ENCODE peak calls at places on chromosomes 4 and X, in ten cellular contexts. I is CD8-positive, alpha-beta T cell; O is choroid plexus epithelial cell; P is A549; V is endothelial cell; T is GM13977; Y is progenitor cell of endocrine pancreas; W is sigmoid colon; Z is mesothelial cell of epicardium; J is astrocyte of the spinal cord. S is an unnamed sample.

GRCh38 chr4:85824166-85824945 is 349.4 kb downstream of the ARHGAP24 start:
- DNase-seq in I (no peak), O (no peak), P (no peak), V (no peak), T (no peak), Y (no peak), W (no peak), Z (no peak), J (peak; percentile 6), S (no peak)

GRCh38 chrX:68892651-68893050 is 63.8 kb downstream of the EFNB1 start:
- DNase-seq in I (no peak), O (no peak), P (no peak), V (no peak), T (no peak), Y (no peak), W (no peak), Z (no peak), J (no peak), S (no peak)

GRCh38 chrX:1097328-1097727 is 115.1 kb downstream of the CRLF2 start:
- DNase-seq in I (no peak), O (no peak), P (no peak), V (no peak), T (no peak), Y (no peak), W (no peak), Z (no peak), J (no peak), S (no peak)

GRCh38 chr4:13704020-13704419 is 76.5 kb upstream of the BOD1L1 start:
- DNase-seq in I (no peak), O (no peak), P (no peak), V (no peak), T (no peak), Y (no peak), W (no peak), Z (no peak), J (no peak), S (no peak)

GRCh38 chr4:61374612-61374920 is 174.4 kb downstream of the ADGRL3 start:
- DNase-seq in I (no peak), O (peak; percentile 74), P (no peak), V (no peak), T (no peak), Y (no peak), W (no peak), Z (no peak), J (peak; percentile 69), S (no peak)

GRCh38 chr4:115873048-115873447 is 759.6 kb upstream of the NDST4 start:
- DNase-seq in I (no peak), O (no peak), P (no peak), V (no peak), T (no peak), Y (no peak), W (no peak), Z (no peak), J (no peak), S (no peak)

GRCh38 chr4:185728886-185729285 is 83.1 kb downstream of the SORBS2 start:
- DNase-seq in I (no peak), O (no peak), P (no peak), V (no peak), T (no peak), Y (no peak), W (no peak), Z (no peak), J (no peak), S (no peak)

GRCh38 chr4:60926624-60927023 is 273.5 kb upstream of the ADGRL3 start:
- DNase-seq in I (no peak), O (no peak), P (no peak), V (no peak), T (no peak), Y (no peak), W (no peak), Z (no peak), J (no peak), S (no peak)

GRCh38 chrX:130975947-130976346 is 72.9 kb upstream of the ENOX2 start:
- DNase-seq in I (no peak), O (peak; percentile 69), P (peak; percentile 57), V (peak; percentile 28), T (peak; percentile 32), Y (peak; percentile 29), W (no peak), Z (no peak), J (peak; percentile 62), S (no peak)

GRCh38 chr4:173357939-173358338 is 12.8 kb upstream of the SAP30 start:
- DNase-seq in I (no peak), O (no peak), P (no peak), V (no peak), T (no peak), Y (no peak), W (no peak), Z (no peak), J (no peak), S (no peak)

GRCh38 chr4:36241771-36242170 is 2.5 kb downstream of the ARAP2 start:
- DNase-seq in I (no peak), O (no peak), P (no peak), V (no peak), T (peak; percentile 67), Y (no peak), W (no peak), Z (no peak), J (peak; percentile 7), S (no peak)

GRCh38 chr4:1726146-1726934 is 5.0 kb downstream of the TACC3 start:
- DNase-seq in I (peak; percentile 87), O (peak; percentile 84), P (peak; percentile 84), V (peak; percentile 96), T (peak; percentile 86), Y (peak; percentile 91), W (peak; percentile 91), Z (peak; percentile 80), J (peak; percentile 86), S (peak; percentile 85)

GRCh38 chr4:186657766-186658165 is 65.9 kb downstream of the FAT1 start:
- DNase-seq in I (no peak), O (peak; percentile 16), P (no peak), V (no peak), T (no peak), Y (no peak), W (no peak), Z (no peak), J (peak; percentile 57), S (no peak)

GRCh38 chrX:53048169-53049126 is at the start of gene GPR173:
- DNase-seq in I (no peak), O (peak; percentile 64), P (no peak), V (peak; percentile 15), T (no peak), Y (peak; percentile 27), W (peak; percentile 76), Z (no peak), J (peak; percentile 78), S (no peak)

GRCh38 chrX:115553171-115553570 is 7.8 kb upstream of the PLS3 start:
- DNase-seq in I (no peak), O (no peak), P (no peak), V (no peak), T (no peak), Y (no peak), W (no peak), Z (no peak), J (no peak), S (no peak)

GRCh38 chrX:153667281-153667831 is 6.3 kb downstream of the PNCK start:
- DNase-seq in I (no peak), O (no peak), P (no peak), V (no peak), T (no peak), Y (no peak), W (peak; percentile 57), Z (no peak), J (no peak), S (no peak)

GRCh38 chr4:110195561-110196205 is 2.7 kb downstream of the ELOVL6 start:
- DNase-seq in I (no peak), O (peak; percentile 29), P (no peak), V (no peak), T (peak; percentile 34), Y (no peak), W (no peak), Z (no peak), J (peak; percentile 17), S (no peak)

GRCh38 chr4:152327606-152328453 is 208.1 kb downstream of the FBXW7 start:
- DNase-seq in I (no peak), O (no peak), P (no peak), V (no peak), T (no peak), Y (no peak), W (no peak), Z (no peak), J (no peak), S (no peak)

GRCh38 chrX:19373034-19373891 is 29.5 kb downstream of the PDHA1 start:
- DNase-seq in I (no peak), O (no peak), P (no peak), V (no peak), T (no peak), Y (no peak), W (peak; percentile 56), Z (no peak), J (no peak), S (no peak)

GRCh38 chr4:151117371-151117962 is 18.0 kb downstream of the RPS3A start:
- DNase-seq in I (peak; percentile 24), O (peak; percentile 84), P (peak; percentile 56), V (peak; percentile 70), T (peak; percentile 72), Y (peak; percentile 40), W (no peak), Z (peak; percentile 31), J (peak; percentile 78), S (no peak)

GRCh38 chrX:150084474-150085229 is 146.4 kb upstream of the EOLA2 start:
- DNase-seq in I (no peak), O (peak; percentile 64), P (peak; percentile 42), V (no peak), T (no peak), Y (no peak), W (no peak), Z (no peak), J (peak; percentile 66), S (no peak)

GRCh38 chrX:49919617-49920016 is 2.8 kb upstream of the CLCN5 start:
- DNase-seq in I (peak; percentile 3), O (peak; percentile 85), P (peak; percentile 14), V (peak; percentile 34), T (peak; percentile 39), Y (peak; percentile 16), W (peak; percentile 75), Z (peak; percentile 35), J (peak; percentile 28), S (no peak)
- TF ChIP-seq CTCF in I (peak; percentile 75), O (peak; percentile 82), P (peak; percentile 53), V (peak; percentile 88), T (peak; percentile 82), Y (peak; percentile 68), W (no peak), Z (peak; percentile 90), J (peak; percentile 84), S (no peak)

GRCh38 chr4:72567821-72568620 is 1.0 kb downstream of the ADAMTS3 start:
- DNase-seq in I (no peak), O (peak; percentile 93), P (peak; percentile 44), V (peak; percentile 83), T (peak; percentile 54), Y (peak; percentile 39), W (peak; percentile 87), Z (peak; percentile 34), J (peak; percentile 90), S (no peak)
- TF ChIP-seq CTCF in I (no peak), O (peak; percentile 74), P (no peak), V (no peak), T (no peak), Y (peak; percentile 49), W (no peak), Z (no peak), J (peak; percentile 56), S (no peak)

GRCh38 chrX:23559975-23560374 is 107.3 kb upstream of the PRDX4 start:
- DNase-seq in I (no peak), O (no peak), P (no peak), V (no peak), T (no peak), Y (no peak), W (no peak), Z (no peak), J (no peak), S (no peak)
- TF ChIP-seq CTCF in I (no peak), O (no peak), P (no peak), V (no peak), T (no peak), Y (peak; percentile 18), W (no peak), Z (peak; percentile 16), J (no peak), S (no peak)

GRCh38 chr4:124199755-124200154 is 512.8 kb downstream of the ANKRD50 start:
- DNase-seq in I (no peak), O (peak; percentile 61), P (no peak), V (no peak), T (no peak), Y (no peak), W (no peak), Z (no peak), J (peak; percentile 83), S (no peak)
- TF ChIP-seq CTCF in I (no peak), O (no peak), P (no peak), V (no peak), T (no peak), Y (no peak), W (no peak), Z (no peak), J (no peak), S (no peak)

S was measured in activated B cell treated with CpG ODN at 0.5 μM for 24 hours.